ENCODE peak calls at places on chromosomes 4 and X, in ten cellular contexts. M is nucleus accumbens; G is GM12878; O is activated T-cell treated with anti-CD3 and anti-CD28 coated beads for 48 hours; Q is AG04449; T is RPMI8226; W is cardiac muscle cell; L is iPS-NIHi11; P is tibial nerve; Y is stimulated activated CD8-positive, alpha-beta memory T cell treated with anti-CD3 and anti-CD28 coated beads, Interleukin-7, amount 100 ng/mL, for 1 hour. N is an unnamed sample.
A peak's percentile ranks its signal among the peaks of the same experiment; 100 is the strongest.

GRCh38 chr4:185786422-185786821 is 25.6 kb downstream of the SORBS2 start:
- DNase-seq in T (no peak), P (no peak), O (no peak), M (no peak), L (no peak), Q (no peak), G (no peak), W (no peak), Y (no peak), N (no peak)

GRCh38 chr4:157291071-157291470 is 70.5 kb downstream of the GRIA2 start:
- DNase-seq in T (no peak), Y (no peak), P (no peak), Q (no peak), O (no peak), W (peak; percentile 2), M (no peak), L (no peak), G (no peak), N (no peak)

GRCh38 chr4:28518781-28519180 is 1658.1 kb downstream of the STIM2 start:
- DNase-seq in G (no peak), Q (no peak), Y (no peak), L (no peak), W (no peak), T (no peak), M (no peak), P (no peak), O (no peak), N (no peak)

GRCh38 chr4:184860018-184860530 is 34.3 kb upstream of the ACSL1 start:
- DNase-seq in G (peak; percentile 65), L (no peak), P (no peak), Y (no peak), O (no peak), M (no peak), T (no peak), Q (no peak), W (no peak), N (no peak)

GRCh38 chr4:186032259-186032658 is 36.7 kb upstream of the TLR3 start:
- DNase-seq in T (peak; percentile 10), Y (no peak), W (no peak), O (no peak), Q (no peak), M (no peak), P (no peak), G (no peak), L (no peak), N (no peak)

GRCh38 chr4:80507507-80507906 is 172.0 kb downstream of the CFAP299 start:
- DNase-seq in P (no peak), L (no peak), T (peak; percentile 2), Y (no peak), W (no peak), O (no peak), G (peak; percentile 8), M (no peak), Q (no peak), N (no peak)

GRCh38 chrX:116873678-116874077 is 410.9 kb upstream of the CT83 start:
- DNase-seq in T (no peak), G (no peak), L (no peak), O (no peak), Y (no peak), P (no peak), M (no peak), W (no peak), Q (no peak), N (no peak)

GRCh38 chr4:147599764-147600163 is 17.4 kb upstream of the TMEM184C start:
- DNase-seq in G (no peak), W (peak; percentile 60), Y (no peak), T (no peak), Q (no peak), P (no peak), L (no peak), O (no peak), M (no peak), N (no peak)

GRCh38 chr4:186248643-186249042 is 17.3 kb upstream of the F11 start:
- DNase-seq in W (no peak), G (no peak), P (no peak), L (no peak), T (no peak), O (no peak), Q (no peak), M (no peak), Y (no peak), N (no peak)

GRCh38 chr4:175411251-175411650 is 400.8 kb downstream of the GPM6A start:
- DNase-seq in Y (no peak), W (no peak), L (no peak), P (no peak), G (no peak), T (no peak), Q (no peak), M (no peak), O (no peak), N (no peak)

GRCh38 chr4:147288512-147288911 is 192.4 kb upstream of the EDNRA start:
- DNase-seq in W (peak; percentile 52), L (no peak), M (no peak), Y (no peak), T (no peak), P (no peak), O (no peak), Q (no peak), G (no peak), N (no peak)

GRCh38 chrX:6446588-6446987 is 88.3 kb downstream of the VCX3A start:
- DNase-seq in P (no peak), Q (no peak), M (no peak), O (no peak), G (no peak), T (no peak), W (no peak), Y (no peak), L (no peak), N (no peak)

GRCh38 chr4:187826725-187827124 is 168.8 kb upstream of the ZFP42 start:
- DNase-seq in T (peak; percentile 34), Y (no peak), G (no peak), Q (no peak), M (no peak), P (no peak), L (peak; percentile 17), O (no peak), W (no peak), N (no peak)

GRCh38 chrX:150582338-150582948 is 14.0 kb downstream of the MTM1 start:
- DNase-seq in O (no peak), Y (no peak), G (no peak), P (no peak), T (no peak), M (no peak), Q (no peak), W (peak; percentile 3), L (no peak), N (no peak)

GRCh38 chr4:184850431-184851199 is 24.8 kb upstream of the ACSL1 start:
- DNase-seq in W (no peak), L (no peak), G (no peak), P (no peak), M (no peak), Q (no peak), O (no peak), T (no peak), Y (no peak), N (no peak)

GRCh38 chrX:113743069-113743468 is 840.8 kb upstream of the HTR2C start:
- DNase-seq in T (peak; percentile 4), L (no peak), W (no peak), G (no peak), O (no peak), M (no peak), Q (no peak), P (no peak), Y (no peak), N (no peak)

GRCh38 chrX:97070346-97070745 is 186.6 kb downstream of the RPA4 start:
- DNase-seq in L (no peak), M (no peak), T (no peak), O (no peak), P (no peak), G (no peak), Q (no peak), W (no peak), Y (no peak), N (no peak)

GRCh38 chr4:184269879-184270430 is 52.3 kb upstream of the ENPP6 start:
- DNase-seq in Y (no peak), Q (no peak), W (no peak), L (no peak), P (no peak), G (no peak), O (no peak), M (no peak), T (no peak), N (no peak)

GRCh38 chr4:84503495-84504437 is 4.7 kb upstream of the NKX6-1 start:
- DNase-seq in L (peak; percentile 76), P (peak; percentile 36), Q (peak; percentile 10), W (peak; percentile 80), G (no peak), Y (no peak), M (no peak), T (peak; percentile 69), O (no peak), N (peak; percentile 2)

GRCh38 chr4:176981551-176981950 is 188.8 kb upstream of the VEGFC start:
- DNase-seq in T (no peak), O (no peak), Y (no peak), M (no peak), P (no peak), W (peak; percentile 89), L (no peak), Q (peak; percentile 37), G (no peak), N (no peak)

GRCh38 chr4:121061215-121061614 is 11.1 kb downstream of the NDNF start:
- DNase-seq in M (no peak), T (no peak), L (no peak), Q (no peak), P (no peak), G (no peak), O (no peak), W (no peak), Y (no peak), N (no peak)

GRCh38 chr4:57095245-57095644 is 14.9 kb downstream of the IGFBP7 start:
- DNase-seq in G (no peak), Y (no peak), L (no peak), O (no peak), P (no peak), T (no peak), Q (no peak), M (no peak), W (no peak), N (no peak)

GRCh38 chr4:91243132-91243531 is 1060.6 kb upstream of the GRID2 start:
- DNase-seq in T (no peak), O (no peak), G (no peak), Q (no peak), P (no peak), L (no peak), W (peak; percentile 3), M (no peak), Y (no peak), N (no peak)

GRCh38 chr4:88511236-88511635 is 12.3 kb downstream of the PYURF start:
- DNase-seq in W (no peak), T (no peak), Y (no peak), P (no peak), L (no peak), Q (no peak), M (no peak), G (no peak), O (no peak), N (no peak)

GRCh38 chr4:134862116-134862515 is 660.5 kb upstream of the PABPC4L start:
- DNase-seq in G (no peak), O (no peak), L (no peak), Y (no peak), P (no peak), T (no peak), M (no peak), Q (no peak), W (no peak), N (no peak)

GRCh38 chrX:18129694-18130093 is 91.0 kb downstream of the BEND2 start:
- DNase-seq in Y (no peak), P (no peak), T (no peak), W (no peak), G (peak; percentile 2), M (no peak), L (no peak), Q (no peak), O (no peak), N (no peak)

GRCh38 chr4:93710101-93710846 is 118.3 kb upstream of the ATOH1 start:
- DNase-seq in O (no peak), Y (no peak), G (peak; percentile 4), L (peak; percentile 9), P (no peak), Q (no peak), W (no peak), M (no peak), T (no peak), N (no peak)

GRCh38 chr4:121252224-121252806 is 88.2 kb upstream of the TNIP3 start:
- DNase-seq in O (peak; percentile 44), T (peak; percentile 55), W (peak; percentile 81), P (peak; percentile 76), Y (peak; percentile 20), M (peak; percentile 31), Q (no peak), L (peak; percentile 81), G (no peak), N (no peak)

N was measured in cerebellar nuclear complex.